ENCODE peak calls at places on chromosomes 11 and 22, in nine cellular contexts. M, V, Y, F, U, A, K, N and D are unnamed samples.

GRCh38 chr11:119780264-119780953 is 51.4 kb upstream of the NECTIN1 start:
- DNase-seq in M (no peak), V (no peak), Y (no peak), F (no peak), U (no peak), A (no peak), K (no peak), N (peak), D (no peak)

GRCh38 chr11:1140642-1141490 is 16.9 kb upstream of the MUC5AC start:
- DNase-seq in M (no peak), V (no peak), Y (no peak), F (no peak), U (peak), A (no peak), K (no peak), N (no peak), D (no peak)

GRCh38 chr11:65204646-65205601 is 23.2 kb downstream of the CAPN1 start:
- DNase-seq in M (peak), V (no peak), Y (peak), F (peak), U (peak), A (peak), K (no peak), N (peak), D (no peak)

GRCh38 chr22:31748490-31748889 is 1.4 kb downstream of the PRR14L start:
- DNase-seq in M (no peak), V (no peak), Y (no peak), F (no peak), U (no peak), A (no peak), K (no peak), N (no peak), D (no peak)

GRCh38 chr11:104484784-104485554 is 321.0 kb upstream of the PDGFD start:
- DNase-seq in M (no peak), V (no peak), Y (no peak), F (no peak), U (no peak), A (no peak), K (no peak), N (no peak), D (no peak)

GRCh38 chr11:88377151-88377550 is 39.6 kb upstream of the CTSC start:
- DNase-seq in M (no peak), V (no peak), Y (no peak), F (no peak), U (no peak), A (no peak), K (no peak), N (no peak), D (peak)

GRCh38 chr22:31343235-31344191 is 2.6 kb downstream of the PATZ1 start:
- DNase-seq in M (no peak), V (no peak), Y (no peak), F (peak), U (peak), A (no peak), K (no peak), N (peak), D (no peak)

GRCh38 chr22:27886843-27887151 is 32.3 kb downstream of the PITPNB start:
- DNase-seq in M (no peak), V (no peak), Y (no peak), F (no peak), U (no peak), A (no peak), K (no peak), N (no peak), D (no peak)

GRCh38 chr22:26968873-26969272 is 311.5 kb downstream of the MIAT start:
- DNase-seq in M (no peak), V (no peak), Y (no peak), F (no peak), U (no peak), A (no peak), K (no peak), N (no peak), D (peak)

GRCh38 chr11:66546368-66546965 is at the start of gene ACTN3:
- DNase-seq in M (no peak), V (no peak), Y (no peak), F (peak), U (peak), A (no peak), K (no peak), N (no peak), D (no peak)

GRCh38 chr22:33361581-33361980 is 303.4 kb upstream of the SYN3 start:
- DNase-seq in M (no peak), V (no peak), Y (no peak), F (no peak), U (no peak), A (no peak), K (no peak), N (no peak), D (no peak)

GRCh38 chr11:72789493-72790131 is 4.2 kb downstream of the STARD10 start:
- DNase-seq in M (no peak), V (no peak), Y (no peak), F (no peak), U (no peak), A (no peak), K (peak), N (no peak), D (no peak)

GRCh38 chr11:83006877-83007330 is 64.8 kb downstream of the RAB30 start:
- DNase-seq in M (no peak), V (no peak), Y (no peak), F (no peak), U (no peak), A (no peak), K (no peak), N (peak), D (no peak)

GRCh38 chr11:94729352-94729751 is 38.8 kb upstream of the AMOTL1 start:
- DNase-seq in M (no peak), V (no peak), Y (no peak), F (no peak), U (no peak), A (no peak), K (no peak), N (no peak), D (no peak)

GRCh38 chr22:42528591-42529307 is 9.2 kb upstream of the RRP7A start:
- DNase-seq in M (no peak), V (no peak), Y (no peak), F (no peak), U (no peak), A (no peak), K (no peak), N (no peak), D (no peak)

GRCh38 chr22:18998998-18999397 is 62.9 kb upstream of the PRODH start:
- DNase-seq in M (no peak), V (no peak), Y (no peak), F (peak), U (peak), A (no peak), K (no peak), N (no peak), D (no peak)

GRCh38 chr11:8387693-8388092 is 124.0 kb upstream of the LMO1 start:
- DNase-seq in M (no peak), V (no peak), Y (no peak), F (no peak), U (no peak), A (no peak), K (no peak), N (no peak), D (no peak)

GRCh38 chr11:122202951-122203456 is 87.0 kb upstream of the BLID start:
- DNase-seq in M (peak), V (peak), Y (peak), F (peak), U (peak), A (peak), K (peak), N (peak), D (peak)

GRCh38 chr11:34328632-34328910 is 29.2 kb downstream of the ABTB2 start:
- DNase-seq in M (no peak), V (no peak), Y (no peak), F (no peak), U (no peak), A (no peak), K (no peak), N (no peak), D (no peak)

GRCh38 chr11:122293298-122294023 is 177.4 kb upstream of the BLID start:
- DNase-seq in M (no peak), V (no peak), Y (no peak), F (no peak), U (no peak), A (no peak), K (peak), N (no peak), D (no peak)

GRCh38 chr22:29476116-29476515 is 3.9 kb upstream of the NEFH start:
- DNase-seq in M (no peak), V (no peak), Y (no peak), F (no peak), U (no peak), A (no peak), K (no peak), N (no peak), D (no peak)

GRCh38 chr11:129237880-129238638 is 45.9 kb upstream of the ARHGAP32 start:
- DNase-seq in M (no peak), V (no peak), Y (no peak), F (no peak), U (no peak), A (no peak), K (no peak), N (no peak), D (no peak)

GRCh38 chr22:44287121-44287693 is 25.5 kb downstream of the SHISAL1 start:
- DNase-seq in M (no peak), V (no peak), Y (no peak), F (no peak), U (no peak), A (no peak), K (no peak), N (no peak), D (no peak)

GRCh38 chr11:36265793-36266628 is 23.2 kb downstream of the COMMD9 start:
- DNase-seq in M (peak), V (peak), Y (no peak), F (peak), U (peak), A (peak), K (peak), N (peak), D (peak)

GRCh38 chr11:68870470-68870869 is 28.8 kb upstream of the CPT1A start:
- DNase-seq in M (no peak), V (no peak), Y (no peak), F (peak), U (no peak), A (no peak), K (no peak), N (no peak), D (no peak)

GRCh38 chr11:2653930-2654739 is 45.7 kb downstream of the KCNQ1OT1 start:
- DNase-seq in M (no peak), V (no peak), Y (no peak), F (peak), U (no peak), A (no peak), K (no peak), N (no peak), D (no peak)

GRCh38 chr11:126963603-126964353 is 36.8 kb downstream of the KIRREL3 start:
- DNase-seq in M (no peak), V (no peak), Y (no peak), F (no peak), U (no peak), A (no peak), K (peak), N (no peak), D (peak)

GRCh38 chr22:46068908-46069481 is 81.3 kb upstream of the PPARA start:
- DNase-seq in M (no peak), V (no peak), Y (no peak), F (peak), U (no peak), A (no peak), K (peak), N (no peak), D (peak)

GRCh38 chr11:61922539-61922938 is 5.2 kb upstream of the RAB3IL1 start:
- DNase-seq in M (no peak), V (no peak), Y (no peak), F (no peak), U (peak), A (no peak), K (peak), N (peak), D (no peak)

GRCh38 chr11:69209936-69210659 is 54.4 kb downstream of the SMIM38 start:
- DNase-seq in M (no peak), V (no peak), Y (no peak), F (peak), U (no peak), A (no peak), K (no peak), N (no peak), D (no peak)

GRCh38 chr11:119697445-119697844 is 31.6 kb downstream of the NECTIN1 start:
- DNase-seq in M (no peak), V (no peak), Y (no peak), F (no peak), U (no peak), A (no peak), K (no peak), N (no peak), D (no peak)

GRCh38 chr11:645536-645935 is 8.5 kb downstream of the DRD4 start:
- DNase-seq in M (no peak), V (no peak), Y (no peak), F (no peak), U (no peak), A (no peak), K (no peak), N (no peak), D (no peak)

GRCh38 chr11:111047376-111047775 is 198.1 kb upstream of the POU2AF2 start:
- DNase-seq in M (no peak), V (no peak), Y (no peak), F (no peak), U (peak), A (no peak), K (no peak), N (no peak), D (no peak)

GRCh38 chr11:69398529-69399492 is 82.7 kb upstream of the LINC01488 start:
- DNase-seq in M (no peak), V (no peak), Y (no peak), F (no peak), U (peak), A (no peak), K (peak), N (no peak), D (no peak)

GRCh38 chr11:79762271-79762935 is 321.6 kb upstream of the TENM4 start:
- DNase-seq in M (no peak), V (no peak), Y (no peak), F (peak), U (no peak), A (no peak), K (no peak), N (no peak), D (no peak)

GRCh38 chr11:72736452-72737069 is 15.6 kb downstream of the ARAP1 start:
- DNase-seq in M (peak), V (peak), Y (no peak), F (no peak), U (no peak), A (peak), K (peak), N (no peak), D (peak)

GRCh38 chr11:130426223-130427048 is 2.0 kb downstream of the ADAMTS8 start:
- DNase-seq in M (no peak), V (no peak), Y (no peak), F (no peak), U (no peak), A (no peak), K (no peak), N (no peak), D (no peak)

GRCh38 chr22:29183971-29184595 is 21.6 kb upstream of the EMID1 start:
- DNase-seq in M (no peak), V (no peak), Y (no peak), F (no peak), U (no peak), A (no peak), K (no peak), N (no peak), D (no peak)

GRCh38 chr11:35794850-35795249 is 132.3 kb downstream of the TRIM44 start:
- DNase-seq in M (no peak), V (no peak), Y (no peak), F (no peak), U (no peak), A (no peak), K (peak), N (no peak), D (peak)

GRCh38 chr11:86230921-86231320 is 13.6 kb upstream of the EED start:
- DNase-seq in M (no peak), V (no peak), Y (no peak), F (no peak), U (no peak), A (no peak), K (no peak), N (no peak), D (no peak)